ENCODE peak calls at places on chromosomes 7 and 10, in six cellular contexts. D is fibroblast of lung, U is GM23248, C is PC-9, J is transverse colon, K is K562. Q is an unnamed sample. For H3K4me1 and H3K36me3, the result is how much of the 10 kb centered on the place peaks cover.

GRCh38 chr10:30829921-30830671 is 200.5 kb upstream of the LYZL2 start:
- DNase-seq in K (no peak), U (peak), D (peak), C (no peak), J (no peak), Q (no peak)

GRCh38 chr7:110929514-110930258 is 161.2 kb upstream of the LRRN3 start:
- DNase-seq in D (no peak), U (no peak), J (no peak), C (no peak), K (no peak), Q (no peak)

GRCh38 chr10:79298403-79299244 is 48.6 kb upstream of the PPIF start:
- DNase-seq in K (peak), D (peak), J (peak), U (peak), C (peak), Q (peak)

GRCh38 chr10:25078659-25079429 is 62.4 kb downstream of the THNSL1 start:
- DNase-seq in C (no peak), K (no peak), D (peak), U (peak), J (peak), Q (no peak)

GRCh38 chr10:75203724-75204123 is 6.9 kb upstream of the VDAC2 start:
- DNase-seq in K (no peak), D (no peak), U (no peak), J (no peak), C (no peak), Q (no peak)

GRCh38 chr10:36670616-36671402 is 454.6 kb upstream of the ANKRD30A start:
- DNase-seq in D (peak), J (no peak), U (peak), C (no peak), K (no peak), Q (no peak)

GRCh38 chr7:99365318-99366141 is 9.0 kb upstream of the ARPC1B start:
- DNase-seq in C (peak), J (peak), K (peak), D (no peak), U (peak), Q (no peak)

GRCh38 chr10:28241766-28242399 is 61.0 kb downstream of the MPP7 start:
- DNase-seq in U (peak), J (peak), C (no peak), K (peak), D (peak), Q (no peak)

GRCh38 chr7:51666751-51667150 is 350.1 kb upstream of the COBL start:
- DNase-seq in C (no peak), J (no peak), K (no peak), U (no peak), D (no peak), Q (no peak)

GRCh38 chr10:112716924-112717348 is 233.1 kb upstream of the TCF7L2 start:
- DNase-seq in K (no peak), C (no peak), D (peak), J (no peak), U (peak), Q (no peak)

GRCh38 chr10:24665001-24665400 is 58.7 kb downstream of the ARHGAP21 start:
- DNase-seq in D (no peak), K (no peak), J (no peak), C (no peak), U (no peak), Q (no peak)

GRCh38 chr10:72267819-72268404 is 5.8 kb upstream of the DDIT4 start:
- DNase-seq in U (no peak), K (no peak), D (no peak), C (no peak), J (no peak), Q (no peak)

GRCh38 chr10:94011296-94011695 is 17.6 kb downstream of the PLCE1 start:
- DNase-seq in D (no peak), K (no peak), J (no peak), C (no peak), U (no peak), Q (no peak)

GRCh38 chr7:78794101-78794500 is 659.4 kb downstream of the MAGI2 start:
- DNase-seq in J (no peak), D (peak), U (peak), C (no peak), K (no peak), Q (no peak)

GRCh38 chr7:44977956-44978355 is 859 bp downstream of the MYO1G start:
- DNase-seq in D (no peak), K (no peak), J (peak), C (no peak), U (no peak), Q (peak)

GRCh38 chr7:2157473-2158279 is 75.1 kb downstream of the MAD1L1 start:
- DNase-seq in C (no peak), J (peak), K (no peak), D (peak), U (peak), Q (peak)

GRCh38 chr7:151275813-151276577 is 27.5 kb upstream of the SMARCD3 start:
- DNase-seq in U (no peak), K (no peak), D (no peak), J (no peak), C (no peak), Q (peak)

GRCh38 chr10:93198401-93199175 is 124.9 kb downstream of the CYP26A1 start:
- DNase-seq in C (no peak), U (peak), J (no peak), D (peak), K (no peak), Q (peak)

GRCh38 chr7:23347682-23348180 is 48.6 kb downstream of the MALSU1 start:
- DNase-seq in U (peak), C (peak), K (peak), J (no peak), D (peak), Q (no peak)

GRCh38 chr7:3753868-3754267 is 452.8 kb downstream of the SDK1 start:
- DNase-seq in J (no peak), C (no peak), U (no peak), D (peak), K (no peak), Q (no peak)

GRCh38 chr10:4067552-4068254 is 282.7 kb upstream of the KLF6 start:
- DNase-seq in J (peak), K (no peak), U (peak), D (no peak), C (no peak), Q (no peak)

GRCh38 chr10:47266602-47267001 is 33.4 kb upstream of the GDF10 start:
- DNase-seq in D (no peak), C (no peak), U (no peak), K (no peak), J (peak), Q (no peak)

GRCh38 chr10:116771101-116771705 is 28.8 kb upstream of the HSPA12A start:
- DNase-seq in K (no peak), D (peak), U (peak), J (peak), C (no peak), Q (no peak)

GRCh38 chr7:27099839-27100225 is 2.7 kb downstream of the HOXA2 start:
- DNase-seq in D (peak), K (no peak), U (no peak), J (no peak), C (no peak), Q (no peak)

GRCh38 chr10:109668137-109668536 is 255.2 kb downstream of the XPNPEP1 start:
- DNase-seq in C (no peak), K (no peak), J (no peak), U (no peak), D (no peak), Q (no peak)

GRCh38 chr7:87416682-87417587 is 58.5 kb downstream of the ABCB4 start:
- DNase-seq in C (peak), U (peak), K (peak), D (peak), J (peak), Q (peak)

GRCh38 chr10:110681023-110681681 is 37.0 kb downstream of the RBM20 start:
- DNase-seq in C (no peak), J (peak), K (peak), U (peak), D (peak), Q (no peak)

GRCh38 chr10:54096892-54097291 is 704.1 kb downstream of the PCDH15 start:
- DNase-seq in C (no peak), K (no peak), U (no peak), J (no peak), D (no peak), Q (no peak)

GRCh38 chr10:77403761-77404160 is 233.8 kb downstream of the KCNMA1 start:
- DNase-seq in K (peak), C (no peak), D (no peak), J (no peak), U (no peak), Q (no peak)

GRCh38 chr10:122642726-122643605 is 56.7 kb downstream of the C10orf120 start:
- DNase-seq in U (no peak), D (no peak), K (no peak), J (no peak), C (no peak), Q (no peak)

GRCh38 chr10:14701466-14701865 is 73.2 kb downstream of the FAM107B start:
- DNase-seq in U (peak), K (no peak), D (no peak), J (no peak), C (no peak), Q (no peak)

GRCh38 chr7:159064816-159065130 is 79.9 kb downstream of the VIPR2 start:
- DNase-seq in K (no peak), C (no peak), J (no peak), D (no peak), U (no peak), Q (no peak)

GRCh38 chr10:31664803-31665202 is 263.8 kb downstream of the ARHGAP12 start:
- DNase-seq in K (no peak), C (no peak), D (no peak), J (peak), U (no peak), Q (no peak)

GRCh38 chr7:142908921-142909870 is 23.7 kb upstream of the TRPV6 start:
- DNase-seq in D (no peak), U (peak), K (peak), J (no peak), C (no peak), Q (no peak)

GRCh38 chr10:102121739-102122372 is 1.7 kb upstream of the LDB1 start:
- DNase-seq in K (no peak), U (peak), C (no peak), J (peak), D (peak), Q (no peak)

GRCh38 chr7:4831723-4832495 is 29.9 kb downstream of the PAPOLB start:
- DNase-seq in U (no peak), D (no peak), C (no peak), K (no peak), J (no peak), Q (no peak)

GRCh38 chr7:155803418-155804376 is 8.6 kb downstream of the SHH start:
- DNase-seq in C (peak), D (peak), J (peak), U (peak), K (no peak), Q (peak)

GRCh38 chr7:45037876-45038275 is 37.9 kb downstream of the CCM2 start:
- DNase-seq in C (no peak), D (no peak), K (no peak), J (no peak), U (no peak), Q (no peak)

GRCh38 chr10:89347706-89348457 is 20.1 kb downstream of the IFIT3 start:
- DNase-seq in K (no peak), C (no peak), U (no peak), D (no peak), J (no peak), Q (no peak)

GRCh38 chr10:95480102-95480900 is 80.9 kb downstream of the SORBS1 start:
- DNase-seq in J (no peak), K (peak), C (no peak), D (no peak), U (peak), Q (no peak)

GRCh38 chr10:95478185-95478584 is 83.0 kb downstream of the SORBS1 start:
- DNase-seq in K (no peak), D (no peak), C (no peak), J (no peak), U (no peak), Q (no peak)

GRCh38 chr10:95480901-95481491 is 80.2 kb downstream of the SORBS1 start:
- DNase-seq in J (no peak), U (peak), K (no peak), C (no peak), D (peak), Q (no peak)

GRCh38 chr10:95477175-95477520 is 84.0 kb downstream of the SORBS1 start:
- DNase-seq in C (no peak), U (no peak), K (no peak), J (no peak), D (no peak), Q (no peak)

GRCh38 chr10:95478935-95479334 is 82.2 kb downstream of the SORBS1 start:
- DNase-seq in U (peak), J (no peak), K (no peak), C (no peak), D (no peak), Q (peak)
- H3K4me1 ChIP-seq in U (under half), J (half or more), K (under half), C (under half), D (under half), Q (under half)

GRCh38 chr7:134448359-134449229 is 10.3 kb downstream of the AKR1B1 start:
- DNase-seq in J (no peak), U (peak), C (peak), K (peak), D (peak), Q (no peak)

GRCh38 chr7:134446446-134446845 is 12.5 kb downstream of the AKR1B1 start:
- DNase-seq in C (no peak), D (no peak), U (no peak), J (no peak), K (no peak), Q (no peak)

GRCh38 chr7:134444961-134445315 is 14.0 kb downstream of the AKR1B1 start:
- DNase-seq in K (no peak), U (no peak), C (no peak), J (no peak), D (no peak), Q (peak)

GRCh38 chr7:134447383-134447782 is 11.5 kb downstream of the AKR1B1 start:
- DNase-seq in K (no peak), J (no peak), C (no peak), U (no peak), D (no peak), Q (no peak)

GRCh38 chr7:134446923-134447322 is 12.0 kb downstream of the AKR1B1 start:
- DNase-seq in J (no peak), D (no peak), K (no peak), U (no peak), C (no peak), Q (no peak)
- H3K4me3 ChIP-seq in J (no peak), D (no peak), K (no peak), U (no peak), C (no peak), Q (no peak)

DNA sequence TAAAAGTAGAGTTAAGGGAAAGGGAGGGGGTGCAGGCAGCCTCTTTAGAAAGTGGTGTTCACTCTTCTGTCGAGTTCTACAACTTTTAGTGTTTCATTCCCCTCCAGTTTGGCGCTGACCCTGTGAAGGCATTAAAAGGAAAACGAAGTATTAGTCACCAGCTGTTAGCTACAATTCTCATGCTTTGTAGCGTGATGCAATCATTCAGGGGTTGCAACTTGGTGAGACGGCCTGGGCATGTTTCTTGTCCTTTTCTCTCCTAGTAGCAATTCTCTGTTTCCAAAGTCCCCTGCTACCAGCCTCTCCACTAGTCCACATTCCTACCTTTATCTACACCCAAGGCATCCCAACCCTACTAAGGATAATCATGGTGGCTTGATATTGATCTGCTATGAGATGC is 33.7 kb upstream of the DGKI start:
- DNase-seq in U (peak), C (no peak), J (no peak), K (no peak), D (peak), Q (no peak)
- H3K36me3 ChIP-seq in U (half or more), C (under half), J (under half), K (half or more), D (under half), Q (under half)

GRCh38 chr7:132428247-132428919 is 147.9 kb downstream of the PLXNA4 start:
- DNase-seq in D (no peak), C (no peak), U (no peak), K (no peak), J (no peak), Q (peak)
- H3K4me1 ChIP-seq in D (under half), C (under half), U (under half), K (under half), J (under half), Q (under half)

GRCh38 chr7:106282374-106282773 is 2.4 kb downstream of the NAMPT start:
- DNase-seq in U (no peak), D (no peak), C (no peak), J (no peak), K (no peak), Q (no peak)

GRCh38 chr7:106281127-106281526 is 3.7 kb downstream of the NAMPT start:
- DNase-seq in U (no peak), J (no peak), C (no peak), D (no peak), K (no peak), Q (no peak)

GRCh38 chr7:106283501-106283830 is 1.3 kb downstream of the NAMPT start:
- DNase-seq in K (no peak), U (no peak), D (no peak), C (no peak), J (no peak), Q (no peak)

GRCh38 chr7:106282852-106283251 is 1.9 kb downstream of the NAMPT start:
- DNase-seq in U (no peak), C (no peak), J (no peak), D (no peak), K (no peak), Q (no peak)

GRCh38 chr7:106281919-106282318 is 2.9 kb downstream of the NAMPT start:
- DNase-seq in U (no peak), C (no peak), J (no peak), K (no peak), D (no peak), Q (no peak)
- H3K4me3 ChIP-seq in U (no peak), C (peak), J (no peak), K (peak), D (no peak), Q (no peak)

Q was measured in aorta.